ENCODE peak calls at places on chromosomes 3 and 15, in eight cellular contexts. One of them, this sample, is unnamed. For H3K36me3, the result is how much of the 10 kb centered on the place peaks cover.

GRCh38 chr3:14791343-14791945 is 27.3 kb upstream of the FGD5 start:
- DNase-seq in GM12878: no peak
- DNase-seq in ascending aorta: no peak
- DNase-seq in mesendoderm: peak
- DNase-seq in heart right ventricle: peak
- DNase-seq in SK-N-SH: peak
- DNase-seq in adrenal gland: peak
- DNase-seq in heart left ventricle: peak
- DNase-seq in this sample: peak

GRCh38 chr15:48937886-48938285 is 25.8 kb downstream of the SHC4 start:
- DNase-seq in GM12878: no peak
- DNase-seq in SK-N-SH: no peak
- DNase-seq in ascending aorta: no peak
- DNase-seq in adrenal gland: no peak
- DNase-seq in mesendoderm: no peak
- DNase-seq in heart right ventricle: no peak
- DNase-seq in heart left ventricle: no peak
- DNase-seq in this sample: no peak

GRCh38 chr15:66193066-66193465 is 60.5 kb downstream of the MEGF11 start:
- DNase-seq in heart left ventricle: no peak
- DNase-seq in SK-N-SH: no peak
- DNase-seq in mesendoderm: no peak
- DNase-seq in adrenal gland: no peak
- DNase-seq in heart right ventricle: no peak
- DNase-seq in ascending aorta: no peak
- DNase-seq in GM12878: no peak
- DNase-seq in this sample: no peak

GRCh38 chr15:97652700-97653167 is 307.8 kb upstream of the ARRDC4 start:
- DNase-seq in ascending aorta: no peak
- DNase-seq in heart right ventricle: peak
- DNase-seq in adrenal gland: no peak
- DNase-seq in heart left ventricle: peak
- DNase-seq in mesendoderm: peak
- DNase-seq in SK-N-SH: peak
- DNase-seq in GM12878: no peak
- DNase-seq in this sample: no peak

GRCh38 chr3:44954962-44955361 is 21.0 kb downstream of the ZDHHC3 start:
- DNase-seq in heart right ventricle: no peak
- DNase-seq in GM12878: no peak
- DNase-seq in ascending aorta: no peak
- DNase-seq in mesendoderm: no peak
- DNase-seq in heart left ventricle: no peak
- DNase-seq in SK-N-SH: no peak
- DNase-seq in adrenal gland: no peak
- DNase-seq in this sample: no peak

GRCh38 chr15:64466408-64467116 is 6.2 kb downstream of the ZNF609 start:
- DNase-seq in SK-N-SH: no peak
- DNase-seq in heart left ventricle: no peak
- DNase-seq in adrenal gland: no peak
- DNase-seq in mesendoderm: peak
- DNase-seq in ascending aorta: no peak
- DNase-seq in GM12878: no peak
- DNase-seq in heart right ventricle: no peak
- DNase-seq in this sample: no peak

GRCh38 chr3:123039178-123039577 is 11.6 kb upstream of the SEMA5B start:
- DNase-seq in heart right ventricle: no peak
- DNase-seq in SK-N-SH: no peak
- DNase-seq in adrenal gland: no peak
- DNase-seq in heart left ventricle: no peak
- DNase-seq in GM12878: no peak
- DNase-seq in ascending aorta: no peak
- DNase-seq in mesendoderm: no peak
- DNase-seq in this sample: no peak

GRCh38 chr3:14282706-14283075 is 104.1 kb downstream of the LSM3 start:
- DNase-seq in mesendoderm: no peak
- DNase-seq in heart right ventricle: no peak
- DNase-seq in SK-N-SH: no peak
- DNase-seq in GM12878: no peak
- DNase-seq in heart left ventricle: no peak
- DNase-seq in adrenal gland: no peak
- DNase-seq in ascending aorta: no peak
- DNase-seq in this sample: no peak

GRCh38 chr3:114058646-114059045 is 2.1 kb downstream of the QTRT2 start:
- DNase-seq in GM12878: no peak
- DNase-seq in SK-N-SH: no peak
- DNase-seq in heart right ventricle: no peak
- DNase-seq in ascending aorta: no peak
- DNase-seq in mesendoderm: no peak
- DNase-seq in adrenal gland: no peak
- DNase-seq in heart left ventricle: no peak
- DNase-seq in this sample: no peak

GRCh38 chr15:66844747-66845145 is 142.7 kb downstream of the SMAD6 start:
- DNase-seq in adrenal gland: no peak
- DNase-seq in heart right ventricle: no peak
- DNase-seq in mesendoderm: no peak
- DNase-seq in SK-N-SH: no peak
- DNase-seq in heart left ventricle: no peak
- DNase-seq in GM12878: no peak
- DNase-seq in ascending aorta: peak
- DNase-seq in this sample: no peak

GRCh38 chr3:194369522-194370279 is at the start of gene LRRC15:
- DNase-seq in adrenal gland: peak
- DNase-seq in mesendoderm: peak
- DNase-seq in heart right ventricle: no peak
- DNase-seq in GM12878: no peak
- DNase-seq in SK-N-SH: no peak
- DNase-seq in heart left ventricle: peak
- DNase-seq in ascending aorta: no peak
- DNase-seq in this sample: peak

GRCh38 chr3:146162561-146162960 is 1.6 kb upstream of the PLOD2 start:
- DNase-seq in mesendoderm: no peak
- DNase-seq in adrenal gland: no peak
- DNase-seq in SK-N-SH: no peak
- DNase-seq in ascending aorta: no peak
- DNase-seq in GM12878: no peak
- DNase-seq in heart right ventricle: no peak
- DNase-seq in heart left ventricle: no peak
- DNase-seq in this sample: no peak

GRCh38 chr3:194675081-194675640 is 3.2 kb upstream of the LSG1 start:
- DNase-seq in GM12878: no peak
- DNase-seq in heart left ventricle: no peak
- DNase-seq in mesendoderm: no peak
- DNase-seq in SK-N-SH: no peak
- DNase-seq in ascending aorta: no peak
- DNase-seq in adrenal gland: no peak
- DNase-seq in heart right ventricle: no peak
- DNase-seq in this sample: no peak

GRCh38 chr3:38829404-38829803 is 13.4 kb upstream of the SCN10A start:
- DNase-seq in heart right ventricle: peak
- DNase-seq in adrenal gland: no peak
- DNase-seq in ascending aorta: peak
- DNase-seq in heart left ventricle: no peak
- DNase-seq in SK-N-SH: peak
- DNase-seq in GM12878: no peak
- DNase-seq in mesendoderm: no peak
- DNase-seq in this sample: peak

GRCh38 chr3:55481067-55481917 is 5.8 kb downstream of the WNT5A start:
- DNase-seq in heart left ventricle: no peak
- DNase-seq in GM12878: no peak
- DNase-seq in ascending aorta: no peak
- DNase-seq in mesendoderm: peak
- DNase-seq in SK-N-SH: peak
- DNase-seq in adrenal gland: no peak
- DNase-seq in heart right ventricle: peak
- DNase-seq in this sample: no peak

GRCh38 chr3:194539498-194539897 is 52.7 kb upstream of the ATP13A3 start:
- DNase-seq in ascending aorta: no peak
- DNase-seq in mesendoderm: no peak
- DNase-seq in SK-N-SH: no peak
- DNase-seq in GM12878: no peak
- DNase-seq in adrenal gland: no peak
- DNase-seq in heart left ventricle: no peak
- DNase-seq in heart right ventricle: no peak
- DNase-seq in this sample: no peak

GRCh38 chr15:78914027-78914764 is 30.6 kb downstream of the CTSH start:
- DNase-seq in heart right ventricle: no peak
- DNase-seq in ascending aorta: peak
- DNase-seq in GM12878: no peak
- DNase-seq in mesendoderm: peak
- DNase-seq in adrenal gland: peak
- DNase-seq in SK-N-SH: no peak
- DNase-seq in heart left ventricle: no peak
- DNase-seq in this sample: no peak

GRCh38 chr3:140316895-140317400 is 360.9 kb upstream of the TRIM42 start:
- DNase-seq in adrenal gland: no peak
- DNase-seq in SK-N-SH: no peak
- DNase-seq in heart right ventricle: no peak
- DNase-seq in heart left ventricle: no peak
- DNase-seq in ascending aorta: no peak
- DNase-seq in GM12878: no peak
- DNase-seq in mesendoderm: no peak
- DNase-seq in this sample: no peak

GRCh38 chr3:7720649-7721048 is 781.0 kb upstream of the LMCD1 start:
- DNase-seq in SK-N-SH: no peak
- DNase-seq in GM12878: no peak
- DNase-seq in adrenal gland: no peak
- DNase-seq in mesendoderm: no peak
- DNase-seq in heart left ventricle: no peak
- DNase-seq in ascending aorta: no peak
- DNase-seq in heart right ventricle: no peak
- DNase-seq in this sample: no peak

GRCh38 chr15:25417604-25418003 is 21.2 kb downstream of the UBE3A start:
- DNase-seq in mesendoderm: no peak
- DNase-seq in ascending aorta: no peak
- DNase-seq in heart right ventricle: no peak
- DNase-seq in heart left ventricle: no peak
- DNase-seq in adrenal gland: no peak
- DNase-seq in SK-N-SH: no peak
- DNase-seq in GM12878: no peak
- DNase-seq in this sample: no peak

GRCh38 chr3:68535782-68536181 is 396.6 kb downstream of the TAFA4 start:
- DNase-seq in ascending aorta: no peak
- DNase-seq in heart left ventricle: no peak
- DNase-seq in GM12878: no peak
- DNase-seq in heart right ventricle: no peak
- DNase-seq in SK-N-SH: no peak
- DNase-seq in mesendoderm: no peak
- DNase-seq in adrenal gland: no peak
- DNase-seq in this sample: no peak

GRCh38 chr3:16363636-16364035 is 98.6 kb downstream of the OXNAD1 start:
- DNase-seq in ascending aorta: peak
- DNase-seq in mesendoderm: no peak
- DNase-seq in GM12878: no peak
- DNase-seq in SK-N-SH: no peak
- DNase-seq in heart right ventricle: no peak
- DNase-seq in heart left ventricle: no peak
- DNase-seq in adrenal gland: no peak
- DNase-seq in this sample: no peak

GRCh38 chr3:137081711-137082110 is 123.9 kb downstream of the IL20RB start:
- DNase-seq in heart left ventricle: no peak
- DNase-seq in adrenal gland: no peak
- DNase-seq in mesendoderm: no peak
- DNase-seq in SK-N-SH: no peak
- DNase-seq in GM12878: no peak
- DNase-seq in heart right ventricle: no peak
- DNase-seq in ascending aorta: no peak
- DNase-seq in this sample: no peak

GRCh38 chr3:11356269-11356668 is 84.1 kb downstream of the ATG7 start:
- DNase-seq in heart right ventricle: no peak
- DNase-seq in GM12878: no peak
- DNase-seq in mesendoderm: no peak
- DNase-seq in adrenal gland: no peak
- DNase-seq in ascending aorta: no peak
- DNase-seq in SK-N-SH: no peak
- DNase-seq in heart left ventricle: no peak
- DNase-seq in this sample: no peak
- H3K36me3 ChIP-seq in heart right ventricle: half or more
- H3K36me3 ChIP-seq in GM12878: under half
- H3K36me3 ChIP-seq in mesendoderm: under half
- H3K36me3 ChIP-seq in adrenal gland: under half
- H3K36me3 ChIP-seq in ascending aorta: under half
- H3K36me3 ChIP-seq in SK-N-SH: under half
- H3K36me3 ChIP-seq in heart left ventricle: under half
- H3K36me3 ChIP-seq in this sample: under half

DNA sequence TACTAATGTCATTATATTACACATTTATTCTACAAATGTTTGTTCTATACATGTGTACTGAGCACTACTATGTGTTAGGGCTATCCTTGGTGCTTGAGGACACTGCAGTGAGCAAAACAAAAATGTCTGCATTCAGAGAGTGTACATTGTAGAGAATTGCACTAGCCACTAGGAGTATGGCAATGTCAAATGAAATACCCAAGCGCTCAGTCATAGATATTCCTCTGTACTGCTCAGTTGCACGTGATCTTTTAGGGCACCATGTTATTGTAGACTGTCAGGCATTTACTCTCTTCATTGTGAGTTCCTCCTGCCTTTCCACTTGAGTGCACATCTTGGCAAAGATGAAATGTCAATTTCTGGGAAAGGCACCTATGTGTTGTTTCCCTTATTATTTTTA is 36.8 kb downstream of the FNDC3B start:
- DNase-seq in mesendoderm: no peak
- DNase-seq in SK-N-SH: no peak
- DNase-seq in ascending aorta: no peak
- DNase-seq in adrenal gland: no peak
- DNase-seq in heart right ventricle: no peak
- DNase-seq in heart left ventricle: no peak
- DNase-seq in GM12878: no peak
- DNase-seq in this sample: no peak
- H3K36me3 ChIP-seq in mesendoderm: under half
- H3K36me3 ChIP-seq in SK-N-SH: under half
- H3K36me3 ChIP-seq in ascending aorta: under half
- H3K36me3 ChIP-seq in adrenal gland: under half
- H3K36me3 ChIP-seq in heart right ventricle: under half
- H3K36me3 ChIP-seq in heart left ventricle: under half
- H3K36me3 ChIP-seq in GM12878: under half
- H3K36me3 ChIP-seq in this sample: under half

GRCh38 chr3:64928683-64929082 is 240.9 kb upstream of the ADAMTS9 start:
- DNase-seq in heart left ventricle: no peak
- DNase-seq in ascending aorta: no peak
- DNase-seq in SK-N-SH: peak
- DNase-seq in heart right ventricle: no peak
- DNase-seq in mesendoderm: no peak
- DNase-seq in GM12878: no peak
- DNase-seq in adrenal gland: no peak
- DNase-seq in this sample: no peak
- H3K36me3 ChIP-seq in heart left ventricle: under half
- H3K36me3 ChIP-seq in ascending aorta: under half
- H3K36me3 ChIP-seq in SK-N-SH: under half
- H3K36me3 ChIP-seq in heart right ventricle: under half
- H3K36me3 ChIP-seq in mesendoderm: under half
- H3K36me3 ChIP-seq in GM12878: under half
- H3K36me3 ChIP-seq in adrenal gland: under half
- H3K36me3 ChIP-seq in this sample: under half

DNA sequence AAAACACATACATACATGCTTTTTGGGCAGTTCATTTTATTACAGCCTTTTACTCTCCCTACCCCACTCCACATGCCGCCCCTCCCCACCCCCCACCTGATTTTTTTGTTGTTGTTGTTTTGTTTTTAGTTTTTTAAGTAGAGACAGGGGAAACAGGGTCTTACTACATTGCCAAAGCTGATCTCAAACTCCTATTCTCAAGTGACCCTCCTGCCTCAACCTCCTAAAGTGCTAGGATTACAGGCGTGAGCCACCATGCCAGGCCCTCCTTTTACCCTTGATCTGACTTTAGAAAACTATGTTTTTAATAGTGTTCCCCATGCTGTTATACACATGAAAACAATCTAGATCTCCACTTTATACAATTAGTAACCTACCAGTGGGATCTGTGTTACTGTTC is 14.8 kb downstream of the PDE12 start:
- DNase-seq in heart right ventricle: no peak
- DNase-seq in mesendoderm: no peak
- DNase-seq in ascending aorta: no peak
- DNase-seq in GM12878: no peak
- DNase-seq in SK-N-SH: no peak
- DNase-seq in adrenal gland: no peak
- DNase-seq in heart left ventricle: no peak
- DNase-seq in this sample: no peak
- H3K36me3 ChIP-seq in heart right ventricle: half or more
- H3K36me3 ChIP-seq in mesendoderm: under half
- H3K36me3 ChIP-seq in ascending aorta: half or more
- H3K36me3 ChIP-seq in GM12878: under half
- H3K36me3 ChIP-seq in SK-N-SH: under half
- H3K36me3 ChIP-seq in adrenal gland: under half
- H3K36me3 ChIP-seq in heart left ventricle: half or more
- H3K36me3 ChIP-seq in this sample: under half

This sample was measured in right atrium auricular region.